ENCODE peak calls at places on chromosome 1, in ten cellular contexts. C is T-helper 17 cell; J is keratinocyte; V is stimulated activated CD4-positive, alpha-beta T cell treated with anti-CD3 and anti-CD28 coated beads, Interleukin-2, amount 100 ng/mL, for 48 hours; P is NCI-H1436; S is heart right ventricle; L is ELR; E is activated T-cell treated with anti-CD3 and anti-CD28 coated beads for 24 hours; T is stromal cell of bone marrow; H is gastrocnemius medialis. D is an unnamed sample.
A peak's percentile ranks its signal among the peaks of the same experiment; 100 is the strongest.

GRCh38 chr1:218494449-218494852 is 149.3 kb downstream of the TGFB2 start:
- DNase-seq in E (no peak), S (no peak), P (peak; percentile 53), V (no peak), J (no peak), T (no peak), C (no peak), L (no peak), H (no peak), D (no peak)

GRCh38 chr1:200877839-200878551 is 5.2 kb downstream of the GPR25 start:
- DNase-seq in C (peak; percentile 22), H (no peak), J (no peak), T (no peak), E (peak; percentile 47), V (peak; percentile 44), S (no peak), L (no peak), P (no peak), D (peak; percentile 13)

GRCh38 chr1:9068971-9069323 is 488 bp downstream of the SLC2A5 start:
- DNase-seq in L (no peak), T (no peak), C (no peak), J (no peak), V (no peak), S (no peak), H (no peak), P (no peak), E (no peak), D (no peak)

GRCh38 chr1:74731399-74732052 is 1.3 kb downstream of the CRYZ start:
- DNase-seq in P (no peak), V (no peak), E (no peak), S (no peak), T (no peak), L (peak; percentile 49), H (no peak), C (no peak), J (no peak), D (no peak)

GRCh38 chr1:65045022-65045786 is 78.9 kb upstream of the JAK1 start:
- DNase-seq in C (no peak), L (no peak), H (no peak), J (no peak), P (no peak), S (no peak), V (no peak), E (no peak), T (no peak), D (no peak)

GRCh38 chr1:172397221-172397620 is 23.3 kb upstream of the C1orf105 start:
- DNase-seq in V (no peak), C (no peak), S (no peak), E (no peak), L (peak; percentile 61), T (no peak), P (no peak), H (no peak), J (no peak), D (no peak)

GRCh38 chr1:208081972-208082371 is 162.2 kb downstream of the PLXNA2 start:
- DNase-seq in V (no peak), S (no peak), P (no peak), H (no peak), J (no peak), E (no peak), L (no peak), C (no peak), T (no peak), D (no peak)

GRCh38 chr1:186214816-186215215 is 160.2 kb downstream of the TPR start:
- DNase-seq in S (no peak), H (no peak), L (no peak), E (no peak), T (no peak), J (no peak), V (no peak), C (no peak), P (no peak), D (no peak)

D was measured in adrenal gland.